ENCODE peak calls at places on chromosomes 7 and 10, in four cellular contexts. O, F, Q and X are unnamed samples.
A peak's percentile ranks its signal among the peaks of the same experiment; 100 is the strongest.

GRCh38 chr10:111875760-111876159 is 307.8 kb downstream of the GPAM start:
- DNase-seq in O (no peak), F (no peak), Q (no peak), X (no peak)

GRCh38 chr10:12902135-12902572 is 99.4 kb downstream of the CCDC3 start:
- DNase-seq in O (peak; percentile 64), F (peak; percentile 43), Q (peak; percentile 77), X (peak; percentile 75)

GRCh38 chr7:36129048-36129534 is 24.0 kb upstream of the EEPD1 start:
- DNase-seq in O (peak; percentile 55), F (no peak), Q (no peak), X (peak; percentile 26)

GRCh38 chr7:1424041-1424440 is 35.2 kb downstream of the MICALL2 start:
- DNase-seq in O (no peak), F (no peak), Q (no peak), X (no peak)

GRCh38 chr10:133241501-133242205 is 4.0 kb downstream of the VENTX start:
- DNase-seq in O (no peak), F (peak; percentile 25), Q (no peak), X (no peak)

GRCh38 chr7:5045558-5046396 is at the start of gene RBAK:
- DNase-seq in O (peak; percentile 95), F (peak; percentile 92), Q (peak; percentile 98), X (peak; percentile 91)

GRCh38 chr7:30992414-30992813 is 28.7 kb downstream of the GHRHR start:
- DNase-seq in O (no peak), F (no peak), Q (peak; percentile 74), X (peak; percentile 17)

GRCh38 chr10:77571490-77571889 is 66.1 kb downstream of the KCNMA1 start:
- DNase-seq in O (no peak), F (no peak), Q (no peak), X (no peak)

GRCh38 chr10:65952086-65952485 is 973.8 kb upstream of the LRRTM3 start:
- DNase-seq in O (no peak), F (no peak), Q (no peak), X (no peak)

GRCh38 chr10:119135517-119135890 is 30.0 kb downstream of the SFXN4 start:
- DNase-seq in O (peak; percentile 79), F (no peak), Q (no peak), X (no peak)

GRCh38 chr10:119136084-119136483 is 29.4 kb downstream of the SFXN4 start:
- DNase-seq in O (peak; percentile 63), F (no peak), Q (no peak), X (no peak)

GRCh38 chr10:119131512-119132240 is 27.8 kb downstream of the DENND10 start:
- DNase-seq in O (peak; percentile 54), F (no peak), Q (no peak), X (no peak)

GRCh38 chr10:119129721-119130120 is 25.8 kb downstream of the DENND10 start:
- DNase-seq in O (peak; percentile 66), F (no peak), Q (no peak), X (no peak)

GRCh38 chr10:119132521-119133345 is 28.8 kb downstream of the DENND10 start:
- DNase-seq in O (no peak), F (no peak), Q (no peak), X (no peak)
- H3K27ac ChIP-seq in O (no peak overlapping the region), F (no peak overlapping the region), Q (no peak overlapping the region), X (peak overlapping the region; percentile 17)

GRCh38 chr10:115969591-115969990 is 303.4 kb downstream of the GFRA1 start:
- DNase-seq in O (no peak), F (no peak), Q (no peak), X (no peak)

GRCh38 chr10:115964827-115965226 is 308.2 kb downstream of the GFRA1 start:
- DNase-seq in O (no peak), F (no peak), Q (no peak), X (no peak)

GRCh38 chr10:115972426-115972825 is 300.6 kb downstream of the GFRA1 start:
- DNase-seq in O (no peak), F (no peak), Q (no peak), X (no peak)

GRCh38 chr10:115963848-115964247 is 309.2 kb downstream of the GFRA1 start:
- DNase-seq in O (peak; percentile 16), F (no peak), Q (no peak), X (no peak)

GRCh38 chr10:115968236-115968635 is 304.8 kb downstream of the GFRA1 start:
- DNase-seq in O (no peak), F (no peak), Q (no peak), X (no peak)
- TF ChIP-seq CTCF in O (no peak), F (no peak), Q (no peak), X (no peak)

DNA sequence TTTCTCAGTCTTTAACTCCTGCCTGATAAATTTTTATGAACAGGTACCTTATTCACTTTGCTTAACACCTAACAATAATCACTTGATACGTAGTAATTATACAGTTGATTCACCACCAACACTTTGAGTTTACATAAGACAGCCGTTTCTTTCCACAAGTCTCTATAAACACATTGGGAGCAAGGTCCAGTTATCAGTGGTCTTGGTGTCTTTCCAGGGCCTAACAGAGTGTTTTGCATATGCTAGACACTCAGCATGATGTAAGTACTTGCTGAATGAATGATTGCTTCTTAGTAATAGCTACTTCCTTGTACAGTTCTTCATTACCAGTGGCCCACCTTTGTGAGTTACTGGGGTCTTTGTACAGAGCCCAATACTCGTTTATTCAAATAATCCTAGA is 6.4 kb downstream of the CLDN12 start:
- DNase-seq in O (no peak), F (no peak), Q (no peak), X (no peak)
- H3K27ac ChIP-seq in O (no peak overlapping the region), F (no peak overlapping the region), Q (no peak overlapping the region), X (no peak overlapping the region)

DNA sequence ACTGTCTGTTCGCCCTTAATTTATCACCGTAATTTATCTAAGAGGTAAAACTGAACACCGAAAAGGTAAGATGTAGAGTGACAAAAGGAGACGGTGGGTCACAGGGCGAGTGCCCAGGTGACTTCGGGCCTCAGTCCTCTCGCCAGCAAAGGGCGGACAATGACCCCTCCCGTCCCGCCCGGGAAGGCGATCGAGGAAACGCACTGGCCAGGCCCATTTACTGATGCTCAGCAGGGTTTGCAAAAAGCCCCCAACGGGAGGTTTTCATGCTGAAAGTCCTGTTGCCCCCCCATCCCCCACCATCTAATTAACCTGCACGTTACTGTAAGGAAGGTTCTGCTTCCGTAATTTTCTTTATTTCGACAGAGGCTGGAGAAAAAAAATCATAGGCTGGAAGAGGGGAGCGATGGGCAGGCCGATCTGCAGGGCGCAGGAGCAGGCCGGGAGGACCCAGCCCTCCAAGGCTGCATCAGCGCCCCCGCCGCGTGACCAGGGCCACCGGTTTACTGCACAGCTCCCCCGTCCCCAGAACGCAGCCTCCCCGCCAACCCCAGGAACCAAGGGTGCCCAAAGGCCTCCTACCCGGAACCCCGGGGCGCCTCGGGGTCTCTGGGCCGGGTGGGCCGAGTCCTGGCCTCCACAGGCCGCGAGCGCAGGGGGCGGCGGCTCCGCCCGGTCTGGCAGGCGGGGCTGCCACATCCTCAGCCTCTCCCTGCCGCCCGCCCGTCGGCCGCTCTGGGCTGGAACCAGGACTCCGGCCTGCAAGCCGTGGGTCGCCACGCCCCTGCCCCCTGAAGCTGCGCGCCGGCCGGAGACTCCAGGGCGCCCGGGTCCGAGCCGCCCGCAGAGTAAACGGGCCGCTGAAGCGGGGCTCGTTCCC is 637 bp downstream of the OAT start:
- DNase-seq in O (peak; percentile 44), F (peak; percentile 39), Q (peak; percentile 79), X (peak; percentile 63)
- TF ChIP-seq CTCF in O (no peak), F (no peak), Q (no peak), X (no peak)

DNA sequence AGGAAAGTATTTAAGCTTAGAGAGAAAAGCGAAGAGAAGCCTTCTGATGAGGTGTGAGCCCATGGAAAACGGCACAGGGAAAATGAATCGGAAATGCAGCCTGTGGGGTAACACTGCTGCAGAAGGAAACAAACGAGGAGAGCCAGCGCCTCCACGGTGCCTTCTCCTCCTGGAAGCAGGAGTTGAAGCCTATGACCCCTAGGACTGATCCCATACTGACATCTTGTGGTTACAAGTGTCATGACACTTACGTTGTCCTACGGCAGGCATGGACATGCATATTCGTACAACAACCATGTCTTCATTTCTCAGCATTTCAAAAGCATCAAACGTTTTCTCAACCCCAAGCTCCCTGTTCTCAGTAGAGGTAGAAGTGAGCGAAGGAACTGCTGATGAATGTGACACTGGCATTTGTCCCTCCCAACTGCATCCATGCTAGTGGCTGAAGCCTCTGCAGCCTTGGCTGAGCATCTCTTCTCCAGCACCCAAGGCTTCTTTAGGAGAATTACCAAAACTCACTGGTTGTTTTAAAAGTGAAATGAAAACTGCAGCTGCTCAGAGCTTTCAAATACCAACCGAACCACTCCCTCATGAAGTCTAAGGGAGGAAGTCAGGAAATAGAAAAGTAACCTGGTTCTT is 160.2 kb downstream of the JAZF1 start:
- DNase-seq in O (peak; percentile 77), F (peak; percentile 33), Q (peak; percentile 81), X (peak; percentile 87)
- H3K27ac ChIP-seq in O (no peak overlapping the region), F (no peak overlapping the region), Q (no peak overlapping the region), X (no peak overlapping the region)